ENCODE peak calls at places on chromosomes 5 and 9, in four cellular contexts. E is SK-N-SH, T is HepG2, Q is GM12878. B is an unnamed sample.

GRCh38 chr9:134539613-134540012 is 102.0 kb upstream of the COL5A1 start:
- DNase-seq in E (no peak), T (no peak), Q (no peak), B (no peak)

GRCh38 chr9:121696935-121697334 is 45.5 kb downstream of the DAB2IP start:
- DNase-seq in E (no peak), T (no peak), Q (no peak), B (no peak)

GRCh38 chr5:142894749-142895148 is 124.6 kb downstream of the ARHGAP26 start:
- DNase-seq in E (no peak), T (peak; percentile 25), Q (no peak), B (no peak)

GRCh38 chr5:143739741-143740140 is 72.2 kb upstream of the HMHB1 start:
- DNase-seq in E (no peak), T (no peak), Q (no peak), B (no peak)

GRCh38 chr9:132042324-132042723 is 37.3 kb downstream of the MED27 start:
- DNase-seq in E (no peak), T (no peak), Q (no peak), B (peak; percentile 33)

GRCh38 chr9:122572456-122572855 is 10.7 kb downstream of the OR1L8 start:
- DNase-seq in E (no peak), T (no peak), Q (no peak), B (no peak)

GRCh38 chr5:34511915-34512314 is 144.2 kb upstream of the RAI14 start:
- DNase-seq in E (no peak), T (no peak), Q (no peak), B (no peak)

GRCh38 chr9:128026255-128027165 is 40.6 kb downstream of the NAIF1 start:
- DNase-seq in E (peak; percentile 39), T (no peak), Q (peak; percentile 86), B (no peak)

GRCh38 chr9:69180670-69181069 is 6.6 kb downstream of the TJP2 start:
- DNase-seq in E (peak; percentile 74), T (peak; percentile 93), Q (no peak), B (peak; percentile 87)

GRCh38 chr5:3600106-3600997 is 4.7 kb downstream of the IRX1 start:
- DNase-seq in E (peak; percentile 37), T (no peak), Q (no peak), B (no peak)

GRCh38 chr5:78566747-78567449 is 81.7 kb downstream of the LHFPL2 start:
- DNase-seq in E (no peak), T (no peak), Q (no peak), B (no peak)

GRCh38 chr5:141524604-141525597 is 36.0 kb downstream of the PCDHGC5 start:
- DNase-seq in E (peak; percentile 79), T (peak; percentile 85), Q (no peak), B (peak; percentile 79)

GRCh38 chr5:1783214-1783551 is 16.5 kb downstream of the MRPL36 start:
- DNase-seq in E (no peak), T (no peak), Q (peak; percentile 63), B (peak; percentile 51)

GRCh38 chr9:113417370-113417769 is 6.8 kb downstream of the C9orf43 start:
- DNase-seq in E (no peak), T (no peak), Q (no peak), B (no peak)

GRCh38 chr9:86202338-86202882 is 57.0 kb downstream of the C9orf153 start:
- DNase-seq in E (peak; percentile 56), T (peak; percentile 16), Q (peak; percentile 20), B (peak; percentile 56)

GRCh38 chr9:126320158-126320922 is 6.3 kb upstream of the MVB12B start:
- DNase-seq in E (no peak), T (no peak), Q (no peak), B (no peak)

GRCh38 chr5:95284512-95285405 is at the start of gene MCTP1:
- DNase-seq in E (peak; percentile 60), T (no peak), Q (no peak), B (peak; percentile 3)

GRCh38 chr9:135909371-135909770 is 2.0 kb upstream of the CAMSAP1 start:
- DNase-seq in E (no peak), T (no peak), Q (no peak), B (no peak)

GRCh38 chr9:133035669-133036068 is 4.9 kb downstream of the GTF3C5 start:
- DNase-seq in E (no peak), T (no peak), Q (no peak), B (no peak)

GRCh38 chr9:14351206-14351605 is 37.3 kb upstream of the NFIB start:
- DNase-seq in E (peak; percentile 24), T (no peak), Q (no peak), B (no peak)

GRCh38 chr9:99365233-99365980 is 143.3 kb downstream of the SEC61B start:
- DNase-seq in E (no peak), T (no peak), Q (no peak), B (no peak)

GRCh38 chr9:6715755-6716643 is 41.8 kb upstream of the KDM4C start:
- DNase-seq in E (peak; percentile 82), T (peak; percentile 79), Q (peak; percentile 76), B (no peak)

GRCh38 chr5:178373711-178374110 is 141.1 kb upstream of the PHYKPL start:
- DNase-seq in E (no peak), T (no peak), Q (no peak), B (no peak)

GRCh38 chr5:5179597-5179996 is 39.5 kb downstream of the ADAMTS16 start:
- DNase-seq in E (no peak), T (no peak), Q (no peak), B (no peak)

GRCh38 chr5:111453747-111454146 is 58.6 kb downstream of the STARD4 start:
- DNase-seq in E (peak; percentile 67), T (no peak), Q (no peak), B (no peak)

GRCh38 chr5:76290321-76290757 is 112.7 kb upstream of the IQGAP2 start:
- DNase-seq in E (no peak), T (no peak), Q (no peak), B (no peak)

GRCh38 chr9:99336005-99336404 is 113.9 kb downstream of the SEC61B start:
- DNase-seq in E (no peak), T (no peak), Q (no peak), B (no peak)

GRCh38 chr9:79764377-79764776 is 192.6 kb downstream of the TLE4 start:
- DNase-seq in E (peak; percentile 3), T (no peak), Q (no peak), B (no peak)

GRCh38 chr9:18051638-18052037 is 422.3 kb upstream of the ADAMTSL1 start:
- DNase-seq in E (no peak), T (no peak), Q (no peak), B (no peak)

GRCh38 chr5:151068189-151068570 is 12.7 kb downstream of the TNIP1 start:
- DNase-seq in E (no peak), T (no peak), Q (no peak), B (no peak)

GRCh38 chr5:103273952-103274351 is 15.4 kb downstream of the MACIR start:
- DNase-seq in E (no peak), T (no peak), Q (no peak), B (no peak)

GRCh38 chr9:114503009-114503408 is 2.3 kb downstream of the WHRN start:
- DNase-seq in E (no peak), T (no peak), Q (no peak), B (no peak)

GRCh38 chr9:88387035-88387732 is 1.1 kb upstream of the SPIN1 start:
- DNase-seq in E (no peak), T (peak; percentile 18), Q (no peak), B (peak; percentile 17)

GRCh38 chr5:10934789-10935355 is 173.8 kb upstream of the DAP start:
- DNase-seq in E (no peak), T (no peak), Q (no peak), B (no peak)

GRCh38 chr5:2581418-2581817 is 170.1 kb downstream of the IRX2 start:
- DNase-seq in E (no peak), T (no peak), Q (no peak), B (no peak)

GRCh38 chr5:81750308-81751008 is 439 bp downstream of the SSBP2 start:
- DNase-seq in E (peak; percentile 76), T (no peak), Q (no peak), B (peak; percentile 45)

GRCh38 chr5:57438162-57438561 is 44.4 kb downstream of the ACTBL2 start:
- DNase-seq in E (no peak), T (no peak), Q (no peak), B (no peak)
- TF ChIP-seq JUND in E (peak; percentile 44), T (no peak), Q (no peak), B (no peak)

GRCh38 chr5:65831276-65831675 is 95.1 kb upstream of the ERBIN start:
- DNase-seq in E (no peak), T (no peak), Q (no peak), B (no peak)
- TF ChIP-seq SMC3 in E (no peak), T (no peak), Q (no peak), B (no peak)

DNA sequence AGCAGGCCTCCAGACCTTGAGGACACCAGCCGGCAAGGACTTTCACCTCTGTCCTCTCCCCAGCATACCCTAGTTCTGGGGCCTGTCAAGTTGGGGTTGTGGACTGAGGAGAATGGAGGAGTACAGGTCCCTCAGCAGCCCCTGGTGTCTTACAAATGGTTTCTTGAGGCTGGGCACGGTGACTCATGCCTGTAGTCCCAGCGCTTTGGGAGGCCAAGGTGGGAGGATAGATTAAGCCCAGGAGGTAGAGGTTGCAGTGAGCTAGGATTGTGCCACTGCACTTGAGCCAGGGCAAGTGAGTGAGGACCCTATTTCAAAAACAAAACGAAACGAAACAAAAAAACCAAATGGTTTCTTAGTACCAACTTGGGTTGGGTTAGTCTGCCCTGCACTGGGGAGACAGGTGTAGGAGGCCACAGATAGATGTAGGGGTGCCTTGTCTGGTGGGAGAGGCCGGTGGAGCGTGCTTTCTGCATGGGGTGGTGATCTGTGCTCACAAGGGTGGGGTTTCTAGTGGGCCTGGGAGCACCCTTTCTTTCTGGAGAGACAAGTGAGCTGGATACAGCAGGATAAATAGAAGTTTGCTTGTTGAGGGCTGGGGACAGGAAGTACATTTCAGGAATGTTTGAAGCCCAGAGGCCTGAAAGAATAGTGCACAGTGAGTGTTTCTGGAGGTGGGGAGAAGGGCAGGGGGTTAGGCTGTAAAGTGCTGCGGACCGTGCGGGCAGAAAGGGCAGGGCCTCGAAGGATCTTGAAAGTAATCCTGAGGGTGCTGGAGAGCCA is 37.7 kb upstream of the PSD2 start:
- DNase-seq in E (no peak), T (peak; percentile 65), Q (no peak), B (no peak)
- TF ChIP-seq JUND in E (no peak), T (no peak), Q (no peak), B (peak; percentile 68)

DNA sequence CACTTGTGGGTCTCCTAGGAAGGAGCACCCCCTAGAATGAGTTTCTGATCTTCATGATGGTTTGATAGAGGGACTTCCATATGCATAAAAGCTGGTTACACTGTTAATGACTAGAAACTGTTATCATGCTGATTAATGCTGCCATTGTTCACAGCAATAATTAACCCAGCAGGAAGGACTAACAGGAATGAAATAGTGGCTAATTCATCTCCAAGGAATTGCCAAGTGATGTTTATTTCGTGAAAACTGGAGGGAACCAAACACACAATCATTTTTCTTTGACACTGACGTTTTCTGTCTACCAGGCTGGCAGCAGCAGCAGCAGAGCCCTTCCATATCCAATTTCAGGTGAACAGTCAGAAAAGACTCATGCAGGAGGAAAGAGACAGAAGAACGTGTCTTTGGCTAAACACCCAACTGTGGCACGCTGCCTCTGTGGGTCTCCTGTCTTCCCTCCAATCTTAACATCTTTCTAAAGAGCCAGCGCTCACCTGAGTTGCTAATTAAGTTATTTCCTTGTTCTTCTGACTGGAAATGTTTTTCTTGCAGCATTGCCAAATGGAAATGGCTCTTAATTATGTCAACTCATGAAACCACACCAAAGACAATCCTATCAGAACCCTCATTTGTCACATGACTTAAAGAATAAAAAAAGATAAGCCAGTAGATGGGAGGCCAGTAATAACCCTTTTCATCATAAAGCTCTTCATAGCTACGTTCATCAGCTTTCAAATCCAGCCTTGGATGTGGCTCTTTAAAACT is 181.5 kb downstream of the SLIT3 start:
- DNase-seq in E (no peak), T (no peak), Q (no peak), B (no peak)
- TF ChIP-seq SMC3 in E (no peak), T (no peak), Q (no peak), B (no peak)